ENCODE peak calls at places on chromosomes 16 and 17, in five cellular contexts. M, L, A, Q and J are unnamed samples.

GRCh38 chr16:12543700-12544476 is 259.8 kb downstream of the CPPED1 start:
- DNase-seq in A (no peak), L (no peak), M (no peak), Q (no peak), J (peak)

GRCh38 chr16:54174750-54175149 is 111.8 kb downstream of the IRX3 start:
- DNase-seq in A (no peak), Q (no peak), L (no peak), M (no peak), J (no peak)

GRCh38 chr17:31513731-31514427 is 122.4 kb downstream of the RAB11FIP4 start:
- DNase-seq in Q (no peak), L (no peak), M (no peak), A (no peak), J (no peak)

GRCh38 chr17:82023447-82024241 is 539 bp downstream of the LRRC45 start:
- DNase-seq in Q (no peak), L (peak), A (peak), M (no peak), J (no peak)

GRCh38 chr16:67150058-67150832 is 553 bp downstream of the B3GNT9 start:
- DNase-seq in M (peak), A (no peak), Q (peak), L (peak), J (peak)

GRCh38 chr16:66247516-66248089 is 118.9 kb upstream of the CDH5 start:
- DNase-seq in M (no peak), L (no peak), A (no peak), Q (peak), J (no peak)

GRCh38 chr17:5861246-5861645 is 208.9 kb upstream of the WSCD1 start:
- DNase-seq in M (no peak), L (no peak), A (no peak), Q (no peak), J (no peak)

GRCh38 chr17:2101448-2102257 is 46.8 kb downstream of the HIC1 start:
- DNase-seq in A (peak), M (peak), L (no peak), Q (no peak), J (no peak)

GRCh38 chr17:77474292-77474988 is 333.7 kb downstream of the SEC14L1 start:
- DNase-seq in A (no peak), M (no peak), Q (peak), L (no peak), J (no peak)

GRCh38 chr16:4494746-4495490 is 18.7 kb downstream of the HMOX2 start:
- DNase-seq in M (no peak), L (no peak), Q (peak), A (no peak), J (no peak)

GRCh38 chr16:82263456-82264159 is 93.6 kb upstream of the MPHOSPH6 start:
- DNase-seq in A (peak), L (peak), M (no peak), Q (peak), J (peak)

GRCh38 chr16:15949210-15950166 is at the start of gene ABCC1:
- DNase-seq in A (peak), M (peak), Q (no peak), L (peak), J (peak)

GRCh38 chr17:17416007-17416399 is 60.8 kb upstream of the MED9 start:
- DNase-seq in M (no peak), L (peak), A (peak), Q (peak), J (peak)

GRCh38 chr16:28181557-28181914 is 30.2 kb downstream of the XPO6 start:
- DNase-seq in L (no peak), M (no peak), Q (peak), A (no peak), J (no peak)

GRCh38 chr16:9092282-9092962 is 978 bp downstream of the HAPSTR1 start:
- DNase-seq in A (peak), Q (no peak), L (peak), M (peak), J (peak)

GRCh38 chr17:51461578-51462004 is 201.2 kb downstream of the UTP18 start:
- DNase-seq in A (peak), M (peak), L (peak), Q (peak), J (peak)

GRCh38 chr16:23729503-23730424 is 16.7 kb upstream of the ERN2 start:
- DNase-seq in L (no peak), Q (peak), A (peak), M (no peak), J (no peak)

GRCh38 chr16:71540-72341 is 690 bp downstream of the RHBDF1 start:
- DNase-seq in M (peak), A (no peak), L (no peak), Q (peak), J (no peak)

GRCh38 chr16:88499314-88499713 is 46.2 kb downstream of the ZFPM1 start:
- DNase-seq in A (no peak), Q (no peak), L (no peak), M (no peak), J (no peak)
- TF ChIP-seq CTCF in A (no peak), Q (no peak), L (no peak), M (no peak), J (no peak)

GRCh38 chr17:48830840-48831548 is at the start of gene CALCOCO2:
- DNase-seq in Q (peak), L (peak), A (peak), M (peak), J (peak)
- TF ChIP-seq CTCF in Q (no peak), L (no peak), A (peak), M (no peak), J (no peak)

GRCh38 chr17:40111221-40112128 is 10.3 kb upstream of the MSL1 start:
- DNase-seq in M (peak), L (peak), A (peak), Q (peak), J (peak)
- TF ChIP-seq CTCF in M (peak), L (peak), A (peak), Q (peak), J (peak)

GRCh38 chr16:55492756-55493380 is 13.9 kb downstream of the MMP2 start:
- DNase-seq in A (no peak), Q (no peak), L (no peak), M (no peak), J (no peak)

GRCh38 chr16:55495616-55496289 is 13.1 kb upstream of the LPCAT2 start:
- DNase-seq in A (no peak), L (no peak), Q (peak), M (no peak), J (peak)

GRCh38 chr16:55496509-55497145 is 12.2 kb upstream of the LPCAT2 start:
- DNase-seq in Q (no peak), L (no peak), A (peak), M (no peak), J (peak)

GRCh38 chr16:55497558-55497957 is 11.3 kb upstream of the LPCAT2 start:
- DNase-seq in L (no peak), M (no peak), A (no peak), Q (no peak), J (no peak)

GRCh38 chr16:55494994-55495421 is 13.9 kb upstream of the LPCAT2 start:
- DNase-seq in M (no peak), L (no peak), Q (peak), A (no peak), J (no peak)
- TF ChIP-seq CTCF in M (peak), L (no peak), Q (peak), A (no peak), J (no peak)

GRCh38 chr16:47849736-47850135 is 306.1 kb downstream of the ABCC12 start:
- DNase-seq in M (no peak), Q (no peak), A (no peak), L (no peak), J (no peak)
- TF ChIP-seq CTCF in M (no peak), Q (no peak), A (no peak), L (no peak), J (no peak)

DNA sequence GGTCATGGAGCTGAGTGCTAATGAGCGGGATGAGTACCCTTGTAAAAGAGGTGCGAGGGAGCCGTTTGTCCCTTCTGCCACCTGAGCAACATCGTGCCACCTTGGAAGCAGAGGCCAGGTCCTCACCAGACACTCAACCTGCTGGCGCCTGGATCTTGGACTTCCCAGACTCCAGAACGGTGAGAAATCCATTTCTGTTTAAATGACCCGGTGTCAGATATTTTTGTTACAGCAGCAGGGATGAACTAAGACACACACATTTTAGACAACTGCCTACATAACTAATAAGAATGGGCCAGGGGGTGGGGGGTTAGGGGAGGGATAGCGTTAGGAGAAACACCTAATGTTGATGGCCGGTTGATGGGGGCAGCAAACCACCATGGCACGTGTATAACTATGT is 60.4 kb upstream of the DNAH17 start:
- DNase-seq in M (no peak), Q (no peak), L (no peak), A (no peak), J (no peak)
- TF ChIP-seq CTCF in M (no peak), Q (no peak), L (no peak), A (no peak), J (no peak)

DNA sequence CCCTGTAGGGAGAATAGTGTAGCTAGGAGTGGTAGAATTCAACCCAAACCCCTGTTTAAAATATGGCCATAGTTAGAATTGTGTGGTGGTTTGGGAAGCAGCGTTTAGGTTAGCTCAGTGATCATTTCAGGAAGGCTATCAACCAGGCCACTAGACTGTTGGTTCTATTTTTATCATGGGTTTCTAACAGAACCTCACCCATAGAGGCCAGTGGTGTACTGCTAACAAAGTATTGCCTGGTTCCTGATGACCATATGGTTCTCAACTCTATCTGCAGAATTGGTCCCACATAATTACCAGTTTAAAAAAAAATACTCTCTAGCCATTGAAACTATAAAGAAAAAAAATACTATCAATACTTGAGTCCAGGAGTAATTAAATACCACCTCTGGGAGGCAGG is 70.5 kb upstream of the RASL10B start:
- DNase-seq in A (no peak), M (no peak), Q (no peak), L (no peak), J (no peak)
- TF ChIP-seq CTCF in A (no peak), M (no peak), Q (no peak), L (no peak), J (no peak)

GRCh38 chr17:72662827-72663190 is 429.7 kb downstream of the SLC39A11 start:
- DNase-seq in A (no peak), M (no peak), L (no peak), Q (no peak), J (no peak)

GRCh38 chr17:72659811-72660210 is 432.7 kb downstream of the SLC39A11 start:
- DNase-seq in L (no peak), Q (no peak), M (no peak), A (no peak), J (no peak)

GRCh38 chr17:72660274-72661092 is 432.0 kb downstream of the SLC39A11 start:
- DNase-seq in Q (no peak), M (no peak), A (no peak), L (no peak), J (no peak)

GRCh38 chr17:72661945-72662826 is 430.3 kb downstream of the SLC39A11 start:
- DNase-seq in L (no peak), A (no peak), Q (no peak), M (no peak), J (no peak)

DNA sequence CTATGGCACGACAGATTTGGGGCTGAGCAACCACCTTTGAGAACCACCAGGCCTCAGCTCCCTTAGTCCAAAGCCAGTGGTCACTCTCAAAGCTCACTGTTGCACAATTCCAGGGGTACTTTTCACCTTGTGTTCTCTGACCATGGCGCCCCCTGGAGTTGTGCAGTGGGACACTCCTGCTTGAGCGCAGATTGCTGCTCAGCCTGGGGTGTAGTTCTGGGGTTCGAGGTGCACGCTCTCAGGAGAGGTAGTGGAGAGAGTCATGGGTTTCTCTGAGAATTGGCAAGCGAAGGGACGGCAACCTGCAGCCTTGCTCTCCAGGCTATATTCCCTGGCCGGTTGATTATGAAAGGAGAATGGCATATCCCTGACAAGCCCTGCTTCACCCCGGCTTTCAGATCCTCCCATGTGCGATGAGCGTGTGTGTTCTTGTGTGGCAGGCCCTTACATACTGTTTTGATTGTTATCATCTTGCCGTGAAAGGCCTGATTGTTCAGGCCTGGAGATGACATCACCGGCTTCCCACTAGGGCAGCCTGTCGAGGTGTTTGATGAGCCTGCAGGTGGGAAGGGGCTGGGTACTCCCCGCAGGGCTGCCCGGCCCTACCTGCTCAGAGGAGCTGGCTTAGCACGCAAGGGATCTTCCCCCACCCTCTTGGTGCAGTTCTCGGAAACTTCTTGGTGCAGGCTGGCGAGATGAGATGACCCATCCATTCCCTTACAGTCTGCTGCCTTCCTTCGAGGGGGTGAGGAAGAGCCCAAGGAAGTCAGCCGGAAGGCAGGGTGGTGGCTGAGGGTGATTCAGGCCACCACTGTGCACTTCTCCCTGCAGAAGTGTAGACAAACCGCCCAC is 431.2 kb downstream of the SLC39A11 start:
- DNase-seq in A (no peak), L (no peak), M (no peak), Q (no peak), J (no peak)
- TF ChIP-seq CTCF in A (peak), L (peak), M (no peak), Q (no peak), J (no peak)

GRCh38 chr16:31298958-31299357 is 39.2 kb downstream of the ITGAM start:
- DNase-seq in Q (no peak), L (no peak), M (no peak), A (no peak), J (no peak)
- TF ChIP-seq CTCF in Q (no peak), L (peak), M (no peak), A (peak), J (no peak)